ENCODE peak calls at places on chromosomes 16 and 17, in five cellular contexts. One of them, this sample, is unnamed.

GRCh38 chr17:33287096-33287495 is 6.0 kb downstream of the ASIC2 start:
- DNase-seq in transverse colon: no peak
- DNase-seq in body of pancreas: no peak
- DNase-seq in ascending aorta: no peak
- DNase-seq in fibroblast of pulmonary artery: no peak
- DNase-seq in this sample: no peak

GRCh38 chr17:32323784-32324590 is 18.0 kb downstream of the C17orf75 start:
- DNase-seq in fibroblast of pulmonary artery: no peak
- DNase-seq in body of pancreas: peak; percentile 59
- DNase-seq in transverse colon: peak; percentile 31
- DNase-seq in ascending aorta: no peak
- DNase-seq in this sample: peak; percentile 62

GRCh38 chr16:17564856-17565255 is 94.1 kb upstream of the XYLT1 start:
- DNase-seq in body of pancreas: no peak
- DNase-seq in ascending aorta: no peak
- DNase-seq in fibroblast of pulmonary artery: no peak
- DNase-seq in transverse colon: no peak
- DNase-seq in this sample: no peak

GRCh38 chr16:51825740-51826139 is 674.7 kb upstream of the SALL1 start:
- DNase-seq in body of pancreas: no peak
- DNase-seq in ascending aorta: no peak
- DNase-seq in transverse colon: no peak
- DNase-seq in fibroblast of pulmonary artery: no peak
- DNase-seq in this sample: no peak

GRCh38 chr16:80171746-80172145 is 369.0 kb upstream of the DYNLRB2 start:
- DNase-seq in body of pancreas: no peak
- DNase-seq in transverse colon: no peak
- DNase-seq in fibroblast of pulmonary artery: no peak
- DNase-seq in ascending aorta: no peak
- DNase-seq in this sample: no peak

GRCh38 chr17:63774141-63774981 is at the start of gene DDX42:
- DNase-seq in fibroblast of pulmonary artery: peak; percentile 62
- DNase-seq in transverse colon: peak; percentile 94
- DNase-seq in ascending aorta: peak; percentile 93
- DNase-seq in body of pancreas: peak; percentile 90
- DNase-seq in this sample: no peak

GRCh38 chr16:50126183-50126582 is 26.9 kb upstream of the TENT4B start:
- DNase-seq in transverse colon: no peak
- DNase-seq in body of pancreas: no peak
- DNase-seq in ascending aorta: no peak
- DNase-seq in fibroblast of pulmonary artery: no peak
- DNase-seq in this sample: no peak

GRCh38 chr16:77172964-77173363 is 18.0 kb upstream of the MON1B start:
- DNase-seq in body of pancreas: no peak
- DNase-seq in fibroblast of pulmonary artery: peak; percentile 11
- DNase-seq in transverse colon: no peak
- DNase-seq in ascending aorta: no peak
- DNase-seq in this sample: no peak

GRCh38 chr17:28047806-28048205 is 5.3 kb downstream of the NLK start:
- DNase-seq in transverse colon: no peak
- DNase-seq in fibroblast of pulmonary artery: no peak
- DNase-seq in body of pancreas: no peak
- DNase-seq in ascending aorta: no peak
- DNase-seq in this sample: no peak

GRCh38 chr17:41835214-41835799 is 725 bp downstream of the NT5C3B start:
- DNase-seq in body of pancreas: no peak
- DNase-seq in transverse colon: no peak
- DNase-seq in fibroblast of pulmonary artery: no peak
- DNase-seq in ascending aorta: no peak
- DNase-seq in this sample: no peak

GRCh38 chr16:749010-749409 is 8.2 kb upstream of the CIAO3 start:
- DNase-seq in body of pancreas: no peak
- DNase-seq in ascending aorta: no peak
- DNase-seq in transverse colon: no peak
- DNase-seq in fibroblast of pulmonary artery: peak; percentile 80
- DNase-seq in this sample: no peak

GRCh38 chr17:17636456-17636855 is 44.8 kb upstream of the RAI1 start:
- DNase-seq in fibroblast of pulmonary artery: no peak
- DNase-seq in transverse colon: no peak
- DNase-seq in ascending aorta: no peak
- DNase-seq in body of pancreas: no peak
- DNase-seq in this sample: no peak

GRCh38 chr16:74691093-74691855 is 9.4 kb downstream of the MLKL start:
- DNase-seq in ascending aorta: no peak
- DNase-seq in transverse colon: no peak
- DNase-seq in body of pancreas: no peak
- DNase-seq in fibroblast of pulmonary artery: peak; percentile 55
- DNase-seq in this sample: no peak

GRCh38 chr17:49891694-49892389 is 44.0 kb upstream of the TAC4 start:
- DNase-seq in fibroblast of pulmonary artery: no peak
- DNase-seq in body of pancreas: no peak
- DNase-seq in ascending aorta: no peak
- DNase-seq in transverse colon: no peak
- DNase-seq in this sample: no peak

GRCh38 chr17:78963378-78963777 is 16.3 kb downstream of the LGALS3BP start:
- DNase-seq in transverse colon: no peak
- DNase-seq in body of pancreas: no peak
- DNase-seq in ascending aorta: no peak
- DNase-seq in fibroblast of pulmonary artery: no peak
- DNase-seq in this sample: no peak

GRCh38 chr16:19094542-19095365 is 19.0 kb upstream of the ITPRIPL2 start:
- DNase-seq in ascending aorta: no peak
- DNase-seq in transverse colon: peak; percentile 50
- DNase-seq in fibroblast of pulmonary artery: no peak
- DNase-seq in body of pancreas: peak; percentile 75
- DNase-seq in this sample: peak; percentile 13

GRCh38 chr17:78272181-78272913 is 40.9 kb downstream of the TMEM235 start:
- DNase-seq in ascending aorta: no peak
- DNase-seq in fibroblast of pulmonary artery: peak; percentile 92
- DNase-seq in body of pancreas: peak; percentile 75
- DNase-seq in transverse colon: peak; percentile 83
- DNase-seq in this sample: peak; percentile 82

GRCh38 chr16:85639529-85640253 is 26.6 kb downstream of the GSE1 start:
- DNase-seq in ascending aorta: no peak
- DNase-seq in fibroblast of pulmonary artery: no peak
- DNase-seq in transverse colon: no peak
- DNase-seq in body of pancreas: peak; percentile 87
- DNase-seq in this sample: no peak
- TF ChIP-seq CTCF in ascending aorta: no peak
- TF ChIP-seq CTCF in fibroblast of pulmonary artery: no peak
- TF ChIP-seq CTCF in transverse colon: no peak
- TF ChIP-seq CTCF in body of pancreas: no peak
- TF ChIP-seq CTCF in this sample: no peak

DNA sequence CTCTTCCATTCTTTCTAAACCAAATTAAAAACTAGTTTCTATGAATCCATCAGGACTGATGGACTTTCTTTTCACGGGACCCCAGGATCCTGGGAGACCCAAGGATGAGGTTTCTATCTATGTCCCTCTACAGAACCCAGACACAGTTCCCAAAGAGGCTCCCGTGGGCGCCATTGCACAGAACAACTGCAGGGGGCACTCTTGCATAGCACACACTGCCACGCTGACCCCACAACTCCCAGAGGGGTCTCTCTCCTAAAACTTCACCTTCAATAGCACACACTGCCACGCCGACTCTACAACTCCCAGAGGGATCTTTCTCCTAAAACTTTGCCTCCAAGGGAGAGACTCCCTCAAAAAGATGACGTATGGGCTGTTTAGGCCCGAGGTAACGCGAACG is 9.0 kb downstream of the ABR start:
- DNase-seq in fibroblast of pulmonary artery: no peak
- DNase-seq in transverse colon: no peak
- DNase-seq in ascending aorta: no peak
- DNase-seq in body of pancreas: no peak
- DNase-seq in this sample: peak; percentile 20
- TF ChIP-seq CTCF in fibroblast of pulmonary artery: peak; percentile 5
- TF ChIP-seq CTCF in transverse colon: no peak
- TF ChIP-seq CTCF in ascending aorta: no peak
- TF ChIP-seq CTCF in body of pancreas: no peak
- TF ChIP-seq CTCF in this sample: peak; percentile 39

DNA sequence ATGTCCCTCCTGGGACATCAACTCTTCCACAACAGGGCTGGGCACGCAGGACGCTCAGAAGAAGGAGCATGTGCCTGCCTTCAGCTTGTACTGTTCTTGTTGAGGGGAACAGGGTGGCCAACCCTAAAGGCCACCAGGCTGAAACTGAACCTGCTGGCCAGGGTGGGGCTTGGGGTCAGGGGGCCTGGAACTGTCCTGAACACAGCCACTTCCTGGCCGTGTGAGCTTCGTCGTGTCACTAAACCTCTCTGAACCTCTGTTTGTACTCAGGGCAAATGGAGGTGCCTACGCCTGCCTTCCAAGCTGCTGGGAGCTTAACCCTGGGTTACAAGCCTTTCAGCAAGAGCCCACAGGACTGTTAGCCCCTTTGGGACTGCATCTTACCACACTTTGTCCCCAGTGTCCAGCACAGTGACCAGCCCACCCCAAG is 6.7 kb downstream of the ARHGAP27 start:
- DNase-seq in transverse colon: no peak
- DNase-seq in ascending aorta: no peak
- DNase-seq in body of pancreas: no peak
- DNase-seq in fibroblast of pulmonary artery: no peak
- DNase-seq in this sample: no peak
- TF ChIP-seq CTCF in transverse colon: no peak
- TF ChIP-seq CTCF in ascending aorta: no peak
- TF ChIP-seq CTCF in body of pancreas: no peak
- TF ChIP-seq CTCF in fibroblast of pulmonary artery: no peak
- TF ChIP-seq CTCF in this sample: no peak

GRCh38 chr17:2222301-2222700 is 81.3 kb downstream of the SMG6 start:
- DNase-seq in fibroblast of pulmonary artery: no peak
- DNase-seq in transverse colon: no peak
- DNase-seq in body of pancreas: no peak
- DNase-seq in ascending aorta: peak; percentile 54
- DNase-seq in this sample: no peak

GRCh38 chr17:2222901-2223616 is 80.5 kb downstream of the SMG6 start:
- DNase-seq in body of pancreas: peak; percentile 55
- DNase-seq in ascending aorta: peak; percentile 81
- DNase-seq in fibroblast of pulmonary artery: peak; percentile 73
- DNase-seq in transverse colon: peak; percentile 57
- DNase-seq in this sample: peak; percentile 74

GRCh38 chr17:2218426-2218825 is 85.2 kb downstream of the SMG6 start:
- DNase-seq in body of pancreas: no peak
- DNase-seq in ascending aorta: no peak
- DNase-seq in fibroblast of pulmonary artery: no peak
- DNase-seq in transverse colon: no peak
- DNase-seq in this sample: no peak

GRCh38 chr17:2227025-2227699 is 76.4 kb downstream of the SMG6 start:
- DNase-seq in transverse colon: no peak
- DNase-seq in fibroblast of pulmonary artery: no peak
- DNase-seq in body of pancreas: no peak
- DNase-seq in ascending aorta: peak; percentile 8
- DNase-seq in this sample: no peak

GRCh38 chr17:2223617-2223927 is 80.0 kb downstream of the SMG6 start:
- DNase-seq in transverse colon: no peak
- DNase-seq in ascending aorta: peak; percentile 3
- DNase-seq in body of pancreas: no peak
- DNase-seq in fibroblast of pulmonary artery: no peak
- DNase-seq in this sample: no peak
- TF ChIP-seq CTCF in transverse colon: no peak
- TF ChIP-seq CTCF in ascending aorta: no peak
- TF ChIP-seq CTCF in body of pancreas: no peak
- TF ChIP-seq CTCF in fibroblast of pulmonary artery: no peak
- TF ChIP-seq CTCF in this sample: no peak

GRCh38 chr17:57706761-57707160 is 38.3 kb downstream of the CCDC182 start:
- DNase-seq in body of pancreas: no peak
- DNase-seq in fibroblast of pulmonary artery: no peak
- DNase-seq in ascending aorta: peak; percentile 39
- DNase-seq in transverse colon: no peak
- DNase-seq in this sample: no peak

GRCh38 chr17:57705921-57706695 is 39.0 kb downstream of the CCDC182 start:
- DNase-seq in ascending aorta: peak; percentile 2
- DNase-seq in body of pancreas: no peak
- DNase-seq in transverse colon: no peak
- DNase-seq in fibroblast of pulmonary artery: no peak
- DNase-seq in this sample: no peak

GRCh38 chr17:57707892-57708291 is 37.2 kb downstream of the CCDC182 start:
- DNase-seq in ascending aorta: peak; percentile 49
- DNase-seq in fibroblast of pulmonary artery: peak; percentile 3
- DNase-seq in transverse colon: no peak
- DNase-seq in body of pancreas: no peak
- DNase-seq in this sample: no peak

GRCh38 chr17:57704448-57704847 is 40.7 kb downstream of the CCDC182 start:
- DNase-seq in fibroblast of pulmonary artery: no peak
- DNase-seq in transverse colon: no peak
- DNase-seq in ascending aorta: peak; percentile 7
- DNase-seq in body of pancreas: no peak
- DNase-seq in this sample: no peak

GRCh38 chr17:57708401-57708800 is 36.7 kb downstream of the CCDC182 start:
- DNase-seq in fibroblast of pulmonary artery: peak; percentile 6
- DNase-seq in body of pancreas: no peak
- DNase-seq in ascending aorta: peak; percentile 40
- DNase-seq in transverse colon: no peak
- DNase-seq in this sample: no peak
- TF ChIP-seq CTCF in fibroblast of pulmonary artery: no peak
- TF ChIP-seq CTCF in body of pancreas: no peak
- TF ChIP-seq CTCF in ascending aorta: no peak
- TF ChIP-seq CTCF in transverse colon: no peak
- TF ChIP-seq CTCF in this sample: no peak

GRCh38 chr17:39014795-39015545 is 47.8 kb upstream of the FBXO47 start:
- DNase-seq in transverse colon: no peak
- DNase-seq in body of pancreas: no peak
- DNase-seq in fibroblast of pulmonary artery: peak; percentile 46
- DNase-seq in ascending aorta: no peak
- DNase-seq in this sample: no peak

GRCh38 chr17:39009471-39010085 is 42.4 kb upstream of the FBXO47 start:
- DNase-seq in transverse colon: no peak
- DNase-seq in body of pancreas: no peak
- DNase-seq in fibroblast of pulmonary artery: no peak
- DNase-seq in ascending aorta: no peak
- DNase-seq in this sample: no peak

GRCh38 chr17:39012725-39013124 is 45.5 kb upstream of the FBXO47 start:
- DNase-seq in transverse colon: no peak
- DNase-seq in fibroblast of pulmonary artery: no peak
- DNase-seq in body of pancreas: no peak
- DNase-seq in ascending aorta: no peak
- DNase-seq in this sample: no peak

GRCh38 chr17:39014044-39014794 is 47.0 kb upstream of the FBXO47 start:
- DNase-seq in transverse colon: no peak
- DNase-seq in fibroblast of pulmonary artery: peak; percentile 80
- DNase-seq in body of pancreas: no peak
- DNase-seq in ascending aorta: no peak
- DNase-seq in this sample: no peak

DNA sequence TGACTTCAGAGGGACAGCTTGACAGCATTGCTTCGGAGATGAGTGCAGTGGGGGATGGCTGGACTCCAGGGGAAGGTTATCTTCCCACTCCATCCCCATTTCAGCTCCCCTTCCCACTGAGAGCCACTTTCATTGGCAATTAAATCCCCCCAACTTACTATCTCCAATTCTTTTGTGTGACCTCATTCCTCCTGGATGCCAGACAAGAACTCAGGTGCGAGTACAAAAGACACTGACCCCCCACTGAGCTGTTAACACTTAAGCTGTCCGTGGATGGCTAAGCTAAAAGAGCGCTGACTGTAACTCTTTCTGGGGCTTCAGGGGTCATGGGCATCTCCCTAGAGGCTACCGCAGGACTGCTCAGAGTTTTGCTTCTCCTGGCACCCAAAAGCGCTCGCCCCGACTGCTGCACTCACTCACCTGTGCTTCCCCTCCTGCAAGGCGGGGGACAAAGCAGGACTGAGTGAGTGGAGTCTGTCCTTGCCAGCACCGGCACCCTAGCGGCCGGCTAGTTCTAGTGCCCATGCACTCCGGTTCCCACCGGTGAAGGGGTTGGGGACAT is 44.8 kb upstream of the FBXO47 start:
- DNase-seq in ascending aorta: no peak
- DNase-seq in fibroblast of pulmonary artery: no peak
- DNase-seq in body of pancreas: peak; percentile 25
- DNase-seq in transverse colon: no peak
- DNase-seq in this sample: no peak
- TF ChIP-seq CTCF in ascending aorta: no peak
- TF ChIP-seq CTCF in fibroblast of pulmonary artery: no peak
- TF ChIP-seq CTCF in body of pancreas: no peak
- TF ChIP-seq CTCF in transverse colon: no peak
- TF ChIP-seq CTCF in this sample: no peak

This sample was measured in activated CD8-positive, alpha-beta T cell treated with anti-CD3 and anti-CD28 coated beads for 36 hours.